ENCODE peak calls at places on chromosomes 4 and X, in seven cellular contexts. One of them, this sample, is unnamed.
A peak's percentile ranks its signal among the peaks of the same experiment; 100 is the strongest.

GRCh38 chr4:137949746-137950145 is 292.4 kb downstream of the SLC7A11 start:
- DNase-seq in H9: no peak
- DNase-seq in trophoblast cell: peak; percentile 88
- DNase-seq in mesenchymal stem cell: no peak
- DNase-seq in IMR-90: peak; percentile 38
- DNase-seq in mesendoderm: no peak
- DNase-seq in neuronal stem cell: no peak
- DNase-seq in this sample: no peak

GRCh38 chrX:65674351-65674893 is 7.0 kb downstream of the MSN start:
- DNase-seq in H9: no peak
- DNase-seq in IMR-90: peak; percentile 31
- DNase-seq in neuronal stem cell: no peak
- DNase-seq in trophoblast cell: peak; percentile 28
- DNase-seq in mesenchymal stem cell: peak; percentile 76
- DNase-seq in mesendoderm: no peak
- DNase-seq in this sample: no peak

GRCh38 chr4:102437111-102437510 is 64.0 kb upstream of the NFKB1 start:
- DNase-seq in neuronal stem cell: no peak
- DNase-seq in mesendoderm: no peak
- DNase-seq in IMR-90: no peak
- DNase-seq in trophoblast cell: no peak
- DNase-seq in mesenchymal stem cell: no peak
- DNase-seq in H9: no peak
- DNase-seq in this sample: no peak

GRCh38 chrX:17824980-17825379 is 36.1 kb downstream of the RAI2 start:
- DNase-seq in neuronal stem cell: no peak
- DNase-seq in trophoblast cell: no peak
- DNase-seq in mesenchymal stem cell: no peak
- DNase-seq in H9: no peak
- DNase-seq in IMR-90: no peak
- DNase-seq in mesendoderm: no peak
- DNase-seq in this sample: no peak

GRCh38 chrX:53239474-53239873 is 14.5 kb upstream of the KDM5C start:
- DNase-seq in trophoblast cell: peak; percentile 11
- DNase-seq in mesenchymal stem cell: no peak
- DNase-seq in neuronal stem cell: no peak
- DNase-seq in mesendoderm: peak; percentile 61
- DNase-seq in IMR-90: no peak
- DNase-seq in H9: peak; percentile 46
- DNase-seq in this sample: no peak

GRCh38 chr4:52780627-52781354 is 29.6 kb upstream of the ERVMER34-1 start:
- DNase-seq in H9: no peak
- DNase-seq in mesenchymal stem cell: no peak
- DNase-seq in mesendoderm: peak; percentile 19
- DNase-seq in trophoblast cell: no peak
- DNase-seq in IMR-90: no peak
- DNase-seq in neuronal stem cell: no peak
- DNase-seq in this sample: no peak

GRCh38 chr4:55069248-55069647 is 56.1 kb downstream of the KDR start:
- DNase-seq in H9: no peak
- DNase-seq in mesendoderm: peak; percentile 7
- DNase-seq in neuronal stem cell: no peak
- DNase-seq in trophoblast cell: no peak
- DNase-seq in mesenchymal stem cell: peak; percentile 74
- DNase-seq in IMR-90: no peak
- DNase-seq in this sample: no peak

GRCh38 chr4:10033191-10033881 is 12.0 kb upstream of the SLC2A9 start:
- DNase-seq in trophoblast cell: no peak
- DNase-seq in mesendoderm: no peak
- DNase-seq in IMR-90: peak; percentile 71
- DNase-seq in H9: no peak
- DNase-seq in mesenchymal stem cell: peak; percentile 16
- DNase-seq in neuronal stem cell: no peak
- DNase-seq in this sample: no peak

GRCh38 chrX:111719426-111720210 is 38.6 kb downstream of the ALG13 start:
- DNase-seq in mesenchymal stem cell: peak; percentile 0
- DNase-seq in mesendoderm: no peak
- DNase-seq in trophoblast cell: peak; percentile 23
- DNase-seq in H9: no peak
- DNase-seq in neuronal stem cell: no peak
- DNase-seq in IMR-90: peak; percentile 16
- DNase-seq in this sample: no peak

GRCh38 chr4:2058264-2059033 is 678 bp upstream of the NAT8L start:
- DNase-seq in trophoblast cell: no peak
- DNase-seq in mesendoderm: no peak
- DNase-seq in mesenchymal stem cell: peak; percentile 13
- DNase-seq in IMR-90: no peak
- DNase-seq in H9: peak; percentile 65
- DNase-seq in neuronal stem cell: no peak
- DNase-seq in this sample: no peak

GRCh38 chr4:138263438-138263837 is 21.3 kb upstream of the SLC7A11 start:
- DNase-seq in trophoblast cell: no peak
- DNase-seq in H9: no peak
- DNase-seq in IMR-90: peak; percentile 36
- DNase-seq in mesendoderm: no peak
- DNase-seq in mesenchymal stem cell: peak; percentile 18
- DNase-seq in neuronal stem cell: no peak
- DNase-seq in this sample: no peak

GRCh38 chr4:30720656-30721352 is 635 bp downstream of the PCDH7 start:
- DNase-seq in mesenchymal stem cell: peak; percentile 79
- DNase-seq in mesendoderm: peak; percentile 80
- DNase-seq in neuronal stem cell: peak; percentile 48
- DNase-seq in IMR-90: peak; percentile 61
- DNase-seq in trophoblast cell: no peak
- DNase-seq in H9: peak; percentile 59
- DNase-seq in this sample: peak; percentile 69

GRCh38 chrX:33725556-33726232 is 406.4 kb downstream of the FAM47A start:
- DNase-seq in H9: peak; percentile 71
- DNase-seq in neuronal stem cell: peak; percentile 8
- DNase-seq in mesenchymal stem cell: peak; percentile 14
- DNase-seq in trophoblast cell: no peak
- DNase-seq in IMR-90: no peak
- DNase-seq in mesendoderm: peak; percentile 70
- DNase-seq in this sample: no peak

GRCh38 chr4:67558493-67558892 is at the start of gene STAP1:
- DNase-seq in trophoblast cell: no peak
- DNase-seq in IMR-90: no peak
- DNase-seq in neuronal stem cell: no peak
- DNase-seq in mesenchymal stem cell: no peak
- DNase-seq in H9: no peak
- DNase-seq in mesendoderm: no peak
- DNase-seq in this sample: no peak

GRCh38 chrX:152897216-152898144 is at the start of gene ZNF185:
- DNase-seq in mesenchymal stem cell: no peak
- DNase-seq in neuronal stem cell: peak; percentile 42
- DNase-seq in H9: peak; percentile 90
- DNase-seq in IMR-90: no peak
- DNase-seq in mesendoderm: peak; percentile 92
- DNase-seq in trophoblast cell: peak; percentile 52
- DNase-seq in this sample: peak; percentile 81

GRCh38 chr4:95048296-95048695 is 290.5 kb downstream of the BMPR1B start:
- DNase-seq in neuronal stem cell: no peak
- DNase-seq in trophoblast cell: peak; percentile 14
- DNase-seq in H9: no peak
- DNase-seq in mesendoderm: no peak
- DNase-seq in mesenchymal stem cell: no peak
- DNase-seq in IMR-90: no peak
- DNase-seq in this sample: no peak

GRCh38 chrX:153827903-153828302 is 2.4 kb downstream of the PDZD4 start:
- DNase-seq in IMR-90: no peak
- DNase-seq in H9: no peak
- DNase-seq in neuronal stem cell: no peak
- DNase-seq in mesendoderm: no peak
- DNase-seq in trophoblast cell: no peak
- DNase-seq in mesenchymal stem cell: no peak
- DNase-seq in this sample: no peak

GRCh38 chr4:157057187-157057586 is 18.8 kb upstream of the GLRB start:
- DNase-seq in trophoblast cell: no peak
- DNase-seq in IMR-90: no peak
- DNase-seq in mesenchymal stem cell: no peak
- DNase-seq in mesendoderm: peak; percentile 29
- DNase-seq in neuronal stem cell: no peak
- DNase-seq in H9: no peak
- DNase-seq in this sample: no peak

GRCh38 chr4:7854697-7855370 is 84.8 kb downstream of the AFAP1 start:
- DNase-seq in mesenchymal stem cell: no peak
- DNase-seq in H9: no peak
- DNase-seq in mesendoderm: no peak
- DNase-seq in neuronal stem cell: no peak
- DNase-seq in trophoblast cell: no peak
- DNase-seq in IMR-90: no peak
- DNase-seq in this sample: no peak

GRCh38 chrX:110163488-110163887 is 154.4 kb downstream of the AMMECR1 start:
- DNase-seq in neuronal stem cell: no peak
- DNase-seq in trophoblast cell: no peak
- DNase-seq in H9: no peak
- DNase-seq in mesenchymal stem cell: peak; percentile 58
- DNase-seq in IMR-90: peak; percentile 66
- DNase-seq in mesendoderm: no peak
- DNase-seq in this sample: no peak

GRCh38 chr4:171203425-171203824 is 609.8 kb upstream of the GALNTL6 start:
- DNase-seq in neuronal stem cell: no peak
- DNase-seq in mesendoderm: peak; percentile 24
- DNase-seq in trophoblast cell: peak; percentile 74
- DNase-seq in H9: no peak
- DNase-seq in IMR-90: no peak
- DNase-seq in mesenchymal stem cell: peak; percentile 5
- DNase-seq in this sample: peak; percentile 9

DNA sequence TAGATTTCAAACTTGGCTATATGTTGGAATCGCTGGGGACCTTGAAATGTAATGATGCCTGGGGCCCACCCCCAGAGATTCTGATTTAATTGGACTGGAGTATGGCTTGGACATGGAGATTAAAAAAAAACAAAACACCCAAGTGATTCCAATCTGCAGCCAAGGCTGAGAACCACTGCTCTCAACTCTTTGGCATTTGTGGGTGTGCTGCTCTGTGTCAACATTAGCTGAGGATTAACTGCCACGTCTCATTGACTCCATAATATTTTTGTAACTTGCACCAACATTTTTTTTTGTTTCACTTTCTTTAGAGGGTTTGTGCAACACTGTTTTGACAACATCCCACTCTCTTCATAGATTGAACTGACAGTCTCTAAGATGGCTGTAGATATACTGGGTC is 41.1 kb upstream of the PDK3 start:
- DNase-seq in mesenchymal stem cell: peak; percentile 2
- DNase-seq in neuronal stem cell: no peak
- DNase-seq in IMR-90: no peak
- DNase-seq in H9: no peak
- DNase-seq in trophoblast cell: no peak
- DNase-seq in mesendoderm: no peak
- DNase-seq in this sample: no peak
- H2BK120ac ChIP-seq in mesenchymal stem cell: no peak overlapping the region
- H2BK120ac ChIP-seq in neuronal stem cell: no peak overlapping the region
- H2BK120ac ChIP-seq in IMR-90: no peak overlapping the region
- H2BK120ac ChIP-seq in H9: no peak overlapping the region
- H2BK120ac ChIP-seq in trophoblast cell: no peak overlapping the region
- H2BK120ac ChIP-seq in mesendoderm: no peak overlapping the region
- H2BK120ac ChIP-seq in this sample: no peak overlapping the region

GRCh38 chr4:5995901-5996623 is 22.2 kb downstream of the C4orf50 start:
- DNase-seq in IMR-90: no peak
- DNase-seq in H9: peak; percentile 27
- DNase-seq in neuronal stem cell: no peak
- DNase-seq in mesendoderm: no peak
- DNase-seq in mesenchymal stem cell: no peak
- DNase-seq in trophoblast cell: no peak
- DNase-seq in this sample: no peak

GRCh38 chr4:5999830-6000365 is 18.3 kb downstream of the C4orf50 start:
- DNase-seq in neuronal stem cell: no peak
- DNase-seq in H9: no peak
- DNase-seq in mesenchymal stem cell: no peak
- DNase-seq in trophoblast cell: no peak
- DNase-seq in mesendoderm: no peak
- DNase-seq in IMR-90: no peak
- DNase-seq in this sample: no peak

GRCh38 chr4:5993876-5994811 is 24.1 kb downstream of the C4orf50 start:
- DNase-seq in mesenchymal stem cell: no peak
- DNase-seq in trophoblast cell: no peak
- DNase-seq in IMR-90: no peak
- DNase-seq in neuronal stem cell: no peak
- DNase-seq in mesendoderm: no peak
- DNase-seq in H9: peak; percentile 24
- DNase-seq in this sample: no peak

GRCh38 chr4:5998333-5998936 is 19.8 kb downstream of the C4orf50 start:
- DNase-seq in mesendoderm: peak; percentile 85
- DNase-seq in H9: peak; percentile 82
- DNase-seq in neuronal stem cell: peak; percentile 84
- DNase-seq in trophoblast cell: peak; percentile 69
- DNase-seq in mesenchymal stem cell: peak; percentile 50
- DNase-seq in IMR-90: peak; percentile 61
- DNase-seq in this sample: peak; percentile 79

GRCh38 chr4:5996641-5997040 is 21.6 kb downstream of the C4orf50 start:
- DNase-seq in mesenchymal stem cell: no peak
- DNase-seq in mesendoderm: no peak
- DNase-seq in H9: peak; percentile 22
- DNase-seq in trophoblast cell: no peak
- DNase-seq in neuronal stem cell: no peak
- DNase-seq in IMR-90: no peak
- DNase-seq in this sample: no peak
- H2BK120ac ChIP-seq in mesenchymal stem cell: no peak overlapping the region
- H2BK120ac ChIP-seq in mesendoderm: no peak overlapping the region
- H2BK120ac ChIP-seq in H9: no peak overlapping the region
- H2BK120ac ChIP-seq in trophoblast cell: no peak overlapping the region
- H2BK120ac ChIP-seq in neuronal stem cell: no peak overlapping the region
- H2BK120ac ChIP-seq in IMR-90: no peak overlapping the region
- H2BK120ac ChIP-seq in this sample: no peak overlapping the region

DNA sequence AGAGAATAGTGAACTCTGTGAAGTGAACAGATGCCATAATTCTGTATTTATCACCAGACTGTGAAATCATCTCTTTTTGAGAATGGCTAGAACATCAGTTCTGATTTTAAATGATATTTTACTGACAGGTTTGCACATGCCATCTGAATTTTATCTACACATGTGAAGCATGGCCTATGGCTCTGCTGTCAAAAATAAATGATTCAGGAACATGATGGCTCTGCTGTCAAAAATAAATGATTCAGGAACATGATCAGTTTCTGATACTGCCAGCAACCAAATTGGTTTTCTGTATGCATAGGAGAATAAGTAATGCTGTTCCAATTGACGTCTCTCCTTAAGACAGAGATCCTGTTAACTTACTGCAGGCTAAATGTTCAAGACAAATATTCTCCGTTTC is 70.6 kb upstream of the TLL1 start:
- DNase-seq in H9: no peak
- DNase-seq in mesendoderm: no peak
- DNase-seq in mesenchymal stem cell: no peak
- DNase-seq in trophoblast cell: no peak
- DNase-seq in IMR-90: no peak
- DNase-seq in neuronal stem cell: no peak
- DNase-seq in this sample: no peak
- H2BK120ac ChIP-seq in H9: no peak overlapping the region
- H2BK120ac ChIP-seq in mesendoderm: no peak overlapping the region
- H2BK120ac ChIP-seq in mesenchymal stem cell: no peak overlapping the region
- H2BK120ac ChIP-seq in trophoblast cell: no peak overlapping the region
- H2BK120ac ChIP-seq in IMR-90: no peak overlapping the region
- H2BK120ac ChIP-seq in neuronal stem cell: no peak overlapping the region
- H2BK120ac ChIP-seq in this sample: no peak overlapping the region

DNA sequence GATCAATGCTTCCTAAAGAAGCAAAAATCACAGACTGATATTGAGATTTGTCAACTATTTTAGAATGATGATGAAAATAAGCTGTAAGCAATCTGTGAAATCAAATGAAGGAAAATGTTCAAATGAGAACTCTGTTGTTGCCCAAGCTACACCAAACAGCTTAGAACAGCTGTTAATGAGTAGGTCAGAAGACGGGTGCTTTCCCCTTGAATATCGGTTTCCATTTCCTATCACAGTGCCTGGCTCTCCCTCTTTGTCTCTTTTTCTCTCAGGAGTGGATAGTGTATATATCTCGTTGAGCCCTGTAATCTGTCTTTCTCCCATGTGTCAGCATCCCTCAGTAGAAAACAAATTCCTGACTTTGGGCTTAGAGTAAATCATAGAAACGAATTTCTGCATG is 1592.9 kb upstream of the TENM3 start:
- DNase-seq in trophoblast cell: no peak
- DNase-seq in mesendoderm: no peak
- DNase-seq in mesenchymal stem cell: no peak
- DNase-seq in H9: no peak
- DNase-seq in IMR-90: no peak
- DNase-seq in neuronal stem cell: no peak
- DNase-seq in this sample: no peak
- H2BK120ac ChIP-seq in trophoblast cell: no peak overlapping the region
- H2BK120ac ChIP-seq in mesendoderm: no peak overlapping the region
- H2BK120ac ChIP-seq in mesenchymal stem cell: no peak overlapping the region
- H2BK120ac ChIP-seq in H9: no peak overlapping the region
- H2BK120ac ChIP-seq in IMR-90: no peak overlapping the region
- H2BK120ac ChIP-seq in neuronal stem cell: no peak overlapping the region
- H2BK120ac ChIP-seq in this sample: no peak overlapping the region